ENCODE peak calls at places on chromosomes 5 and 9, in five cellular contexts. One of them, this sample, is unnamed.

GRCh38 chr9:123338710-123339665 is 17.0 kb upstream of the CRB2 start:
- DNase-seq in mesenteric fat pad: no peak
- DNase-seq in sigmoid colon: no peak
- DNase-seq in heart right ventricle: peak
- DNase-seq in left ventricle myocardium superior: peak
- DNase-seq in this sample: no peak

GRCh38 chr5:159854916-159855315 is 61.4 kb upstream of the ADRA1B start:
- DNase-seq in heart right ventricle: no peak
- DNase-seq in sigmoid colon: no peak
- DNase-seq in left ventricle myocardium superior: no peak
- DNase-seq in mesenteric fat pad: no peak
- DNase-seq in this sample: no peak

GRCh38 chr9:38183994-38184568 is 115.1 kb upstream of the SHB start:
- DNase-seq in sigmoid colon: no peak
- DNase-seq in left ventricle myocardium superior: no peak
- DNase-seq in heart right ventricle: no peak
- DNase-seq in mesenteric fat pad: no peak
- DNase-seq in this sample: no peak

GRCh38 chr9:22446950-22447606 is 454 bp downstream of the DMRTA1 start:
- DNase-seq in mesenteric fat pad: no peak
- DNase-seq in left ventricle myocardium superior: peak
- DNase-seq in heart right ventricle: peak
- DNase-seq in sigmoid colon: peak
- DNase-seq in this sample: peak

GRCh38 chr5:103224118-103224893 is 34.3 kb upstream of the MACIR start:
- DNase-seq in heart right ventricle: no peak
- DNase-seq in left ventricle myocardium superior: no peak
- DNase-seq in sigmoid colon: no peak
- DNase-seq in mesenteric fat pad: no peak
- DNase-seq in this sample: no peak

GRCh38 chr9:137077010-137077747 is at the start of gene UAP1L1:
- DNase-seq in mesenteric fat pad: peak
- DNase-seq in left ventricle myocardium superior: peak
- DNase-seq in sigmoid colon: peak
- DNase-seq in heart right ventricle: peak
- DNase-seq in this sample: no peak

GRCh38 chr5:173643964-173644363 is 27.5 kb upstream of the BOD1 start:
- DNase-seq in left ventricle myocardium superior: no peak
- DNase-seq in heart right ventricle: no peak
- DNase-seq in mesenteric fat pad: no peak
- DNase-seq in sigmoid colon: no peak
- DNase-seq in this sample: no peak

GRCh38 chr5:63958654-63959053 is 3.6 kb downstream of the HTR1A start:
- DNase-seq in left ventricle myocardium superior: no peak
- DNase-seq in heart right ventricle: no peak
- DNase-seq in sigmoid colon: no peak
- DNase-seq in mesenteric fat pad: no peak
- DNase-seq in this sample: no peak

GRCh38 chr9:91416086-91416712 is 7.4 kb downstream of the NFIL3 start:
- DNase-seq in heart right ventricle: no peak
- DNase-seq in sigmoid colon: no peak
- DNase-seq in mesenteric fat pad: no peak
- DNase-seq in left ventricle myocardium superior: no peak
- DNase-seq in this sample: no peak

GRCh38 chr5:94682799-94683198 is 64.3 kb downstream of the SLF1 start:
- DNase-seq in mesenteric fat pad: no peak
- DNase-seq in sigmoid colon: no peak
- DNase-seq in heart right ventricle: no peak
- DNase-seq in left ventricle myocardium superior: no peak
- DNase-seq in this sample: no peak

GRCh38 chr5:61333351-61334223 is 1.5 kb downstream of the ZSWIM6 start:
- DNase-seq in heart right ventricle: peak
- DNase-seq in sigmoid colon: peak
- DNase-seq in left ventricle myocardium superior: peak
- DNase-seq in mesenteric fat pad: no peak
- DNase-seq in this sample: no peak

GRCh38 chr5:24363789-24364534 is 280.8 kb downstream of the CDH10 start:
- DNase-seq in mesenteric fat pad: no peak
- DNase-seq in sigmoid colon: no peak
- DNase-seq in left ventricle myocardium superior: no peak
- DNase-seq in heart right ventricle: no peak
- DNase-seq in this sample: no peak

GRCh38 chr5:83927140-83927733 is 206.6 kb upstream of the HAPLN1 start:
- DNase-seq in heart right ventricle: peak
- DNase-seq in left ventricle myocardium superior: peak
- DNase-seq in sigmoid colon: peak
- DNase-seq in mesenteric fat pad: no peak
- DNase-seq in this sample: peak

This sample was measured in coronary artery.